ENCODE peak calls at places on chromosomes 11 and 22, in ten cellular contexts. E is activated T-helper 1 cell treated with Interleukin-2 at 50 U/mL for 16 hours; W is activated T-cell treated with anti-CD3 and anti-CD28 coated beads, Interleukin-2, amount 50 U/mL, for 72 hours; O is nucleus accumbens; H is Right ventricle myocardium superior; V is ovary; U is Kasumi-1; K is smooth muscle cell of the brain vasculature; T is hypothalamus; A is SIG-M5. I is an unnamed sample.

GRCh38 chr11:12077535-12078280 is 32.7 kb upstream of the MICAL2 start:
- DNase-seq in E (no peak), U (no peak), H (no peak), K (no peak), O (no peak), W (no peak), V (no peak), T (no peak), A (no peak), I (no peak)

GRCh38 chr11:9001736-9002135 is 2.1 kb downstream of the NRIP3 start:
- DNase-seq in E (no peak), K (no peak), T (no peak), V (no peak), O (peak; percentile 8), W (peak; percentile 75), H (no peak), U (peak; percentile 95), A (peak; percentile 86), I (no peak)

GRCh38 chr11:64095949-64096348 is 60.2 kb downstream of the FLRT1 start:
- DNase-seq in V (no peak), H (no peak), E (no peak), U (no peak), W (no peak), T (no peak), O (no peak), A (no peak), K (no peak), I (no peak)

GRCh38 chr11:120431633-120432032 is 79.9 kb upstream of the GRIK4 start:
- DNase-seq in E (no peak), T (no peak), U (peak; percentile 6), O (no peak), W (peak; percentile 4), V (no peak), K (no peak), A (no peak), H (no peak), I (no peak)

GRCh38 chr22:24772493-24773220 is 1.9 kb downstream of the PIWIL3 start:
- DNase-seq in H (no peak), V (no peak), U (peak; percentile 3), T (no peak), A (no peak), W (no peak), O (no peak), K (peak; percentile 9), E (no peak), I (no peak)

GRCh38 chr11:110174645-110175310 is 81.6 kb downstream of the ZC3H12C start:
- DNase-seq in O (no peak), E (no peak), T (no peak), W (no peak), K (no peak), V (no peak), U (no peak), H (no peak), A (no peak), I (no peak)

GRCh38 chr11:47433991-47434786 is 8.0 kb upstream of the PSMC3 start:
- DNase-seq in O (peak; percentile 33), H (no peak), A (no peak), V (peak; percentile 76), U (no peak), E (no peak), T (no peak), W (no peak), K (no peak), I (peak; percentile 66)

GRCh38 chr11:34426766-34427170 is 12.0 kb upstream of the CAT start:
- DNase-seq in A (no peak), O (no peak), V (no peak), W (no peak), T (no peak), H (no peak), K (no peak), E (no peak), U (no peak), I (no peak)

GRCh38 chr11:72821920-72822799 is 7.9 kb downstream of the ATG16L2 start:
- DNase-seq in E (peak; percentile 91), U (no peak), W (peak; percentile 87), T (peak; percentile 70), H (peak; percentile 91), V (peak; percentile 97), A (no peak), K (no peak), O (peak; percentile 94), I (peak; percentile 95)

GRCh38 chr22:26450453-26451185 is 21.6 kb downstream of the ASPHD2 start:
- DNase-seq in K (no peak), W (no peak), T (no peak), H (no peak), E (no peak), A (no peak), O (peak; percentile 23), V (no peak), U (no peak), I (no peak)

GRCh38 chr11:120814531-120815259 is 209.2 kb upstream of the TBCEL start:
- DNase-seq in O (peak; percentile 10), V (no peak), T (no peak), K (no peak), U (no peak), E (no peak), H (no peak), A (no peak), W (no peak), I (no peak)

GRCh38 chr11:131748146-131749050 is 378.0 kb downstream of the NTM start:
- DNase-seq in K (peak; percentile 65), A (no peak), U (peak; percentile 13), W (peak; percentile 10), T (no peak), V (no peak), O (peak; percentile 69), H (peak; percentile 67), E (no peak), I (peak; percentile 47)

GRCh38 chr22:47605441-47605840 is 843.0 kb downstream of the TBC1D22A start:
- DNase-seq in U (no peak), O (no peak), W (no peak), T (no peak), V (peak; percentile 8), H (no peak), E (no peak), K (no peak), A (no peak), I (no peak)

GRCh38 chr11:46499821-46500220 is 94.0 kb downstream of the AMBRA1 start:
- DNase-seq in K (no peak), H (no peak), V (no peak), U (no peak), T (no peak), E (no peak), O (no peak), W (no peak), A (no peak), I (no peak)

GRCh38 chr22:19448076-19448607 is 631 bp upstream of the C22orf39 start:
- DNase-seq in V (no peak), O (no peak), T (no peak), A (no peak), K (no peak), H (no peak), U (no peak), E (no peak), W (peak; percentile 29), I (peak; percentile 67)

GRCh38 chr11:65539401-65540289 is 14.8 kb downstream of the SCYL1 start:
- DNase-seq in W (no peak), U (peak; percentile 43), A (no peak), O (no peak), H (no peak), K (no peak), T (no peak), V (no peak), E (no peak), I (no peak)

GRCh38 chr11:15493921-15494630 is 379.4 kb downstream of the INSC start:
- DNase-seq in E (no peak), K (no peak), V (no peak), O (no peak), T (no peak), W (no peak), H (no peak), A (no peak), U (no peak), I (no peak)

GRCh38 chr11:61913699-61914395 is 3.5 kb downstream of the RAB3IL1 start:
- DNase-seq in U (no peak), T (no peak), A (no peak), W (no peak), H (no peak), O (no peak), E (no peak), V (peak; percentile 25), K (no peak), I (no peak)

GRCh38 chr11:81995907-81996306 is 737.8 kb downstream of the FAM181B start:
- DNase-seq in T (no peak), O (no peak), W (no peak), H (no peak), A (no peak), E (no peak), V (no peak), U (no peak), K (no peak), I (no peak)

GRCh38 chr11:44628730-44629361 is 63.4 kb downstream of the CD82 start:
- DNase-seq in E (no peak), K (no peak), W (no peak), T (no peak), O (no peak), A (no peak), H (peak; percentile 17), V (no peak), U (no peak), I (no peak)

GRCh38 chr22:46518038-46518437 is 19.4 kb downstream of the CELSR1 start:
- DNase-seq in U (no peak), H (no peak), V (no peak), O (no peak), E (no peak), A (no peak), K (no peak), T (no peak), W (no peak), I (no peak)

GRCh38 chr22:47063606-47064005 is 301.2 kb downstream of the TBC1D22A start:
- DNase-seq in W (no peak), V (peak; percentile 13), U (no peak), H (no peak), T (no peak), A (no peak), O (no peak), E (no peak), K (no peak), I (no peak)

GRCh38 chr22:24471570-24471969 is 23.6 kb upstream of the UPB1 start:
- DNase-seq in O (no peak), A (no peak), E (no peak), T (no peak), U (no peak), W (no peak), V (peak; percentile 76), K (peak; percentile 82), H (peak; percentile 85), I (peak; percentile 66)

GRCh38 chr11:64206457-64207246 is at the start of gene FERMT3:
- DNase-seq in T (no peak), A (peak; percentile 7), W (peak; percentile 73), E (peak; percentile 62), H (peak; percentile 85), O (no peak), V (peak; percentile 54), K (no peak), U (peak; percentile 94), I (peak; percentile 77)

GRCh38 chr22:20956258-20957117 is 10.6 kb upstream of the AIFM3 start:
- DNase-seq in V (no peak), E (no peak), T (no peak), O (no peak), A (no peak), W (no peak), U (peak; percentile 15), K (no peak), H (no peak), I (peak; percentile 22)

GRCh38 chr11:64742940-64743590 is 877 bp downstream of the RASGRP2 start:
- DNase-seq in H (peak; percentile 91), T (no peak), O (peak; percentile 58), W (peak; percentile 79), U (peak; percentile 65), K (no peak), A (no peak), V (peak; percentile 81), E (peak; percentile 73), I (peak; percentile 87)

GRCh38 chr11:24575392-24575791 is 78.5 kb downstream of the LUZP2 start:
- DNase-seq in U (no peak), T (no peak), W (no peak), E (no peak), K (no peak), O (no peak), H (no peak), V (no peak), A (no peak), I (no peak)

GRCh38 chr11:83914995-83915394 is 628.8 kb upstream of the CCDC90B start:
- DNase-seq in W (no peak), H (no peak), K (no peak), U (no peak), A (no peak), T (no peak), V (no peak), E (no peak), O (no peak), I (no peak)

I was measured in psoas muscle.